ENCODE peak calls at places on chromosomes 7 and 10, in six cellular contexts. U is HCT116, T is mammary epithelial cell, G is MM.1S, L is HepG2, K is hepatocyte. D is an unnamed sample. For H3K9me3, the result is how much of the 10 kb centered on the place peaks cover.

GRCh38 chr10:88315746-88316145 is 267.4 kb downstream of the RNLS start:
- DNase-seq in K (no peak), T (no peak), G (no peak), U (no peak), L (no peak), D (no peak)

GRCh38 chr7:130490287-130490686 is 1.6 kb upstream of the MEST start:
- DNase-seq in K (no peak), T (no peak), G (no peak), L (no peak), U (no peak), D (peak)

GRCh38 chr7:18515067-18515466 is 19.5 kb downstream of the HDAC9 start:
- DNase-seq in T (no peak), G (no peak), K (no peak), L (no peak), U (no peak), D (peak)

GRCh38 chr7:129493555-129493954 is 8.8 kb upstream of the SMKR1 start:
- DNase-seq in K (no peak), L (no peak), T (no peak), G (peak), U (no peak), D (no peak)

GRCh38 chr10:123796736-123797135 is 94.9 kb downstream of the CPXM2 start:
- DNase-seq in U (no peak), L (no peak), K (no peak), G (no peak), T (no peak), D (no peak)

GRCh38 chr10:51203359-51203758 is 129.1 kb downstream of the PRKG1 start:
- DNase-seq in G (no peak), L (no peak), K (no peak), U (no peak), T (no peak), D (no peak)

GRCh38 chr10:3068968-3069737 is 1.8 kb downstream of the PFKP start:
- DNase-seq in G (no peak), L (no peak), T (no peak), K (peak), U (no peak), D (no peak)

GRCh38 chr10:60399343-60399742 is 9.7 kb upstream of the ANK3 start:
- DNase-seq in U (no peak), K (no peak), L (no peak), T (peak), G (no peak), D (no peak)

GRCh38 chr7:149604521-149604920 is 106.9 kb upstream of the ZNF746 start:
- DNase-seq in L (no peak), K (no peak), T (no peak), U (no peak), G (no peak), D (no peak)

GRCh38 chr7:50828801-50829200 is 46.1 kb upstream of the GRB10 start:
- DNase-seq in L (no peak), G (no peak), K (no peak), T (no peak), U (no peak), D (no peak)

GRCh38 chr10:5665380-5666323 is 743 bp downstream of the ASB13 start:
- DNase-seq in K (peak), U (no peak), G (no peak), L (peak), T (peak), D (no peak)

GRCh38 chr10:55400075-55400474 is 599.0 kb upstream of the PCDH15 start:
- DNase-seq in G (no peak), K (no peak), T (no peak), U (no peak), L (no peak), D (peak)

GRCh38 chr7:47379629-47380324 is 202.1 kb downstream of the TNS3 start:
- DNase-seq in L (no peak), G (no peak), T (peak), U (peak), K (peak), D (peak)

GRCh38 chr7:74612015-74612829 is 45.3 kb upstream of the GTF2I start:
- DNase-seq in U (no peak), K (no peak), G (no peak), T (peak), L (peak), D (peak)

GRCh38 chr7:51082940-51083533 is 233.6 kb downstream of the COBL start:
- DNase-seq in K (no peak), G (no peak), T (no peak), L (no peak), U (no peak), D (no peak)

GRCh38 chr10:57818522-57818921 is 449.2 kb downstream of the IPMK start:
- DNase-seq in G (no peak), K (no peak), U (no peak), T (peak), L (no peak), D (no peak)

GRCh38 chr7:12323415-12323814 is 80.2 kb downstream of the VWDE start:
- DNase-seq in G (no peak), L (no peak), K (no peak), U (no peak), T (no peak), D (no peak)

DNA sequence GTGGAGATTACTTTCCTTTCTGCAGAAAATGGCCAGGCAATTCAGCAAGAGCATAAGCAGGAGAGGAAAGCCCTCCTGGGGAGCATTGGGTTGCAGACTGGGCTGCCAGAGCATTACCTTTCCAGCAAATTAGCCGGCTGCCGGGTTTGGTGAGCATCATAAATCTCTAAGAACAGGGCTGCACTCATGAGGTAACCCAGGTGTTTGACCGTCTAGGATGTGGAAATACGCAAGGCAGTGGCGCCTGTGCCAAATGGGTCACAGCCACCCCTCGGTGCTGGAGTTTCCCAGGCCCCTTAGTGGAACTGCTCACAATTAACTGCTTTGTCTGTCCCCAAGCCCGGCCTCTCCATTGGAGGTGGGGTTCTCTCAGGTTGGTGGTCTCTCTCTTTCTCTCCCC is 26.9 kb downstream of the PTN start:
- DNase-seq in K (no peak), L (no peak), G (no peak), T (no peak), U (no peak), D (no peak)
- H3K9me3 ChIP-seq in K (under half), L (under half), G (under half), T (under half), U (under half), D (under half)

GRCh38 chr10:28312572-28312971 is 9.7 kb upstream of the MPP7 start:
- DNase-seq in U (no peak), L (no peak), T (no peak), G (no peak), K (no peak), D (no peak)
- TF ChIP-seq EZH2 in U (no peak), L (no peak), T (no peak), G (no peak), K (no peak), D (no peak)

GRCh38 chr10:130396044-130396443 is 259.9 kb downstream of the GLRX3 start:
- DNase-seq in L (no peak), U (no peak), K (no peak), G (no peak), T (no peak), D (no peak)
- H3K9me3 ChIP-seq in L (half or more), U (under half), K (under half), G (under half), T (under half), D (under half)

DNA sequence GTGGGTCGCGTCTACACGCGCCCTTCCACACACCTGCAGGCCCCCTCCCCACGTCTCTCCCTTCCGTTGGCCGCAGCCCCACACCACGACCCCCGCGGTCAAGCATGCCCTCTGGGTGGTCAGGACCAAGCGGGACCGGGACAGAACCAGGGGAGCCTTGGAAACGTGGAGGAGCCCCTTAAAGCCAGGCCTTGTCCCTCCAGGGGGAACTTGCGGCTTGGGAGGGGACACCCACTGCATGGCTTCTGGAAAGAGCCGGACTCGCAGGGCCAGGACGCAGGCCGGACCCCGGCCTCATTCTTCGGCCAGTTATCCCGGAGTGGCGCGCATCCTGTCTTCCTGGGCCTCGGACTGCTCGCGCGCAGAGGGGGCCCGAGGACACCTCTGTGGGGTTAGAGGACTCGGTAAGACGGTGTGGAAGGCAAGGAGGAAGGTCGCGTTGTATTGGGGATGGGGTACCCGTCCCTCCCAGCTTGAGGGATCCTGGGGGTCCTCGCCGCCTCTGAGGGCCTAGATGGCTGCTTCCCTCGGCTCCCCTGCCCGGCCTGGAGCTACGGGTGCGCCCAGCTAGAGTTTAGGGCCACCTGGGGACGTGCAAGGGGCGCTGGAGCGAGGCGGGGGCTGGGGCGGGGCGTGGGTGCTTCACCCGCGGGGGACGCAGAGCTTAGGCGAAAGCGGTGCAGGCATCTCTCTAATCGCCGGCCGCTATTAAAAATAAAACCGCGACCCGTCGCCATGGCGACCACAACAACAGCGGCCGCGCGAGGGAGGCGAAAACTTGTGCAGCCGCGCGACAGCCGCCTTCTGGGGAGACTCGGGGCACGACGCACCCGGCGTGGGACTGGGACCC is 1.8 kb upstream of the PDGFA start:
- DNase-seq in U (no peak), G (no peak), K (peak), T (peak), L (no peak), D (no peak)
- TF ChIP-seq EZH2 in U (no peak), G (no peak), K (no peak), T (no peak), L (no peak), D (no peak)

DNA sequence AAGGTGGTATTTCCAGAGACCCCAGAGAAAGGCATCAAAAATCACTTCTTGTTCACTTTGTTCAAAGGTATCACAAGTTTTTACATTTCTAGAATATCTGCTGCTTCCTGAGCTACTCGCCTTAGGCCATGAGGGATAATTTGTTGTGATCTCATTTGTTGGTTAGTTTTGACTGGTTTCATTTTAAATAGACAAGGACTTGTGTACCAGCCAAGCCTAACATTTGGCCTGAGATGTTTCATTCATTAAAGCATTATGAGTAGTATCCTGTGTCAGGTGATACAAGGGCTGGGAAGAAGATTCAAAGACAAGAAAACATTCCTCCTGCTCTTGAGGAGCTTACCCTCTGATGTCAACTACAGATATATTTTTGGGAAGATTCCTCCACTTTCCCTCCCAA is 170.3 kb upstream of the FAM171A1 start:
- DNase-seq in K (no peak), T (no peak), G (no peak), U (no peak), L (no peak), D (no peak)
- H3K9me3 ChIP-seq in K (under half), T (under half), G (under half), U (under half), L (under half), D (under half)

DNA sequence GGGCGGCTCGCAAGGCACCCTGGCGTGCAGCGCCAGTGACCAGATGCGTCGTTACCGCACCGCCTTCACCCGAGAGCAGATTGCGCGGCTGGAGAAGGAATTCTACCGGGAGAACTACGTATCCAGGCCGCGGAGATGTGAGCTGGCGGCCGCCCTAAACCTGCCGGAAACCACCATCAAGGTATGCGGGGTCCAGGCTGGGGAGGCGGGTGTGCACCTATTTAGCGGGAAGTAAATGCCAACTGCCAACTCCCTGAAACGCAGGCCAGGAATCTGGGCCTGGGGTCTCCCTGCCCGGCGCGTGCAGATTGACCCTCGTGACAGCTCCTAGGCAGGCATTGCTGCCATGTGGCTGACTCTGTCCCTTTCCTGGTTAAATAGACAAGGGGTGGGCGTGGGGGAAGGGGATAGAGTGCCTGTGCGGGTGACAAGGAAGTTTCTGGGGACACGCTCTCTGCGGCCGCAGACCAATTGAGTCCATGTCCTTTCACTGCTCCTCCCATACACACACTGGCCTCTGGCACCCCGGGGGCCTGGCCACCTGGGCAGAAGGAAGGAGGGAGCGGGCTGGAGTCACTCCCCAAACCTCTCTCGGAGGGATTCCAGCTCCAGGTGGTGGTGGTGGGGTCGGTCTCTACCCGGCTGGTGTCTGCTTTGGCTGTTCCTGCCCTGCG is 2.7 kb downstream of the EVX1 start:
- DNase-seq in K (no peak), T (no peak), U (no peak), L (no peak), G (no peak), D (no peak)
- TF ChIP-seq EZH2 in K (peak), T (no peak), U (no peak), L (no peak), G (no peak), D (no peak)